ENCODE peak calls at places on chromosome 6, in six cellular contexts. F is heart left ventricle, G is WTC11, S is B cell, N is tibial artery, Z is endodermal cell. J is an unnamed sample.
A peak's percentile ranks its signal among the peaks of the same experiment; 100 is the strongest.

GRCh38 chr6:112235956-112236355 is 18.4 kb downstream of the LAMA4 start:
- DNase-seq in F (peak; percentile 45), G (no peak), S (no peak), N (no peak), Z (no peak), J (no peak)

GRCh38 chr6:18263561-18264337 is 581 bp downstream of the DEK start:
- DNase-seq in F (peak; percentile 66), G (no peak), S (peak; percentile 40), N (peak; percentile 84), Z (no peak), J (peak; percentile 67)

GRCh38 chr6:29631209-29631810 is 1.7 kb downstream of the GABBR1 start:
- DNase-seq in F (no peak), G (peak; percentile 36), S (no peak), N (no peak), Z (peak; percentile 72), J (peak; percentile 39)

GRCh38 chr6:73560853-73561407 is 40.1 kb upstream of the EEF1A1 start:
- DNase-seq in F (no peak), G (no peak), S (no peak), N (no peak), Z (no peak), J (no peak)

GRCh38 chr6:134049176-134049575 is 3.2 kb downstream of the SLC2A12 start:
- DNase-seq in F (no peak), G (no peak), S (no peak), N (no peak), Z (peak; percentile 30), J (no peak)

GRCh38 chr6:34888441-34888820 is 589 bp upstream of the TAF11 start:
- DNase-seq in F (no peak), G (no peak), S (no peak), N (no peak), Z (no peak), J (no peak)

GRCh38 chr6:157773248-157773773 is 49.7 kb upstream of the SNX9 start:
- DNase-seq in F (no peak), G (no peak), S (no peak), N (no peak), Z (no peak), J (no peak)

GRCh38 chr6:31572041-31572911 is at the start of gene LTA:
- DNase-seq in F (no peak), G (no peak), S (peak; percentile 81), N (no peak), Z (no peak), J (no peak)

GRCh38 chr6:56693246-56693607 is 50.5 kb upstream of the DST start:
- DNase-seq in F (peak; percentile 88), G (no peak), S (no peak), N (peak; percentile 89), Z (no peak), J (no peak)

GRCh38 chr6:123802351-123802696 is 1.3 kb upstream of the NKAIN2 start:
- DNase-seq in F (no peak), G (no peak), S (no peak), N (no peak), Z (no peak), J (no peak)

GRCh38 chr6:127342296-127342945 is 988 bp downstream of the ECHDC1 start:
- DNase-seq in F (no peak), G (no peak), S (peak; percentile 4), N (no peak), Z (peak; percentile 67), J (no peak)

GRCh38 chr6:21431526-21431925 is 162.0 kb upstream of the SOX4 start:
- DNase-seq in F (no peak), G (no peak), S (no peak), N (no peak), Z (no peak), J (no peak)

GRCh38 chr6:21423106-21423854 is 170.3 kb upstream of the SOX4 start:
- DNase-seq in F (no peak), G (peak; percentile 68), S (no peak), N (no peak), Z (peak; percentile 89), J (no peak)

GRCh38 chr6:21426841-21427490 is 166.6 kb upstream of the SOX4 start:
- DNase-seq in F (no peak), G (no peak), S (no peak), N (no peak), Z (no peak), J (no peak)
- TF ChIP-seq CTCF in F (no peak), G (no peak), S (no peak), N (no peak), Z (no peak), J (no peak)

GRCh38 chr6:170292778-170293164 is 1.9 kb upstream of the DLL1 start:
- DNase-seq in F (no peak), G (no peak), S (no peak), N (no peak), Z (no peak), J (no peak)
- TF ChIP-seq CTCF in F (peak; percentile 23), G (no peak), S (no peak), N (peak; percentile 22), Z (peak; percentile 42), J (no peak)

DNA sequence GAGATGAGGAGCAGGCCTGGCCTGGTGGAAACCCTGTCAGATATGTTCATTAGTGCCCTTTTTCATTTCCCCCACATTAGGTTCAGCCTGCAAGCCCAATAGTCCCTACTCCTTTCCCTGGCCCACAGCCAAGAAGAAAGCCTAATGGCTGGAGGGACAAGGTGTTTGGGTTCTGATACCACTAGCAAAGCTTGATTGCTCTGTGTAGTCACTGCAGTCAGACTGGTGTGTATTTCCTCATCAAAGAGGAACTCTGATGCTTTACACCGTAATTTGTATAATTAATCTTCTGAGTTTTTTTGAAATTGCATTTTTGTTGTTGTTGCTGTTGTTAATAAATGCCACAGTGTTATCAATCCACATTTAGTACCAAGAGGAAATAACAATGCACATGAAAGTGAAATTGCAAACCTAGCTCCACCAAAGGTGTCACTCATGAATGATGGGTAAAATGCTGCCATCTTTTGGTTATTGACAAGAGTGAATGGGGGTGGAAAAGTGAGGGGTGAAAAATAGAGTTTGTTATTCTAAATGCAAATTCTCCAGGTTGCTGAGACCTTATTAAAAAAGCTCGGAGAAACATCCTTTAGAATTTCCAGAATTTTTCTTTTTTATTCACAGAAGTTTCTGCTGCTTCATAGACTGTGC is 320.2 kb upstream of the POU3F2 start:
- DNase-seq in F (no peak), G (no peak), S (no peak), N (no peak), Z (no peak), J (no peak)
- TF ChIP-seq CTCF in F (no peak), G (no peak), S (no peak), N (no peak), Z (no peak), J (no peak)

DNA sequence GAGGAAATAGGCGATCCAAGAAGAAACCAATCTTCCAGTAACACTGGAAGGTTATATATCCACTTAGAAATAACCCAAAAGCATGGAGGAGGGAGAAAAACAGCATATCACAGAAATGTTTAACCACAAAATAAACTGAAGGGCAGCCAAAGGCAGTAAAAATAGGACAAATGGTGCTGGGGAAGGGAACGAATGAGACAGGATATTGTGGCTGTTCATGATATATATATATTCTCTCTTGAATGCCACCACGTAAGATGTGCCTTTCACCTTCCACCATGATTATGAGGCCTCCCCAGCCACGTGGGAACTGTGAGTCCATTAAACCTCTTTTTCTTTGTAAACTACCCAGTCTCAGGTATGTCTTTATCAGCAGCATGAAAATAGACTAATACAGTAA is 162.4 kb downstream of the TBC1D32 start:
- DNase-seq in F (no peak), G (no peak), S (no peak), N (no peak), Z (no peak), J (no peak)
- TF ChIP-seq CTCF in F (no peak), G (no peak), S (no peak), N (no peak), Z (no peak), J (no peak)

GRCh38 chr6:89585156-89585555 is 53.4 kb downstream of the LYRM2 start:
- DNase-seq in F (no peak), G (no peak), S (no peak), N (no peak), Z (no peak), J (no peak)

GRCh38 chr6:89584539-89584938 is 54.0 kb downstream of the LYRM2 start:
- DNase-seq in F (no peak), G (no peak), S (no peak), N (no peak), Z (no peak), J (no peak)

GRCh38 chr6:89582669-89583325 is 55.8 kb downstream of the LYRM2 start:
- DNase-seq in F (no peak), G (no peak), S (no peak), N (no peak), Z (no peak), J (no peak)

GRCh38 chr6:89581669-89582068 is 56.9 kb downstream of the LYRM2 start:
- DNase-seq in F (no peak), G (no peak), S (no peak), N (no peak), Z (no peak), J (no peak)

GRCh38 chr6:89583559-89583958 is 55.0 kb downstream of the LYRM2 start:
- DNase-seq in F (no peak), G (no peak), S (no peak), N (no peak), Z (peak; percentile 65), J (no peak)
- TF ChIP-seq CTCF in F (no peak), G (no peak), S (no peak), N (no peak), Z (peak; percentile 63), J (no peak)

GRCh38 chr6:14117158-14118090 is at the start of gene CD83:
- DNase-seq in F (peak; percentile 62), G (peak; percentile 56), S (peak; percentile 99), N (no peak), Z (peak; percentile 87), J (peak; percentile 51)
- TF ChIP-seq CTCF in F (peak; percentile 5), G (no peak), S (no peak), N (no peak), Z (peak; percentile 64), J (no peak)

GRCh38 chr6:75526502-75527127 is 33.0 kb upstream of the FILIP1 start:
- DNase-seq in F (no peak), G (peak; percentile 39), S (peak; percentile 59), N (peak; percentile 65), Z (peak; percentile 79), J (peak; percentile 37)
- TF ChIP-seq CTCF in F (peak; percentile 71), G (peak; percentile 45), S (peak; percentile 73), N (peak; percentile 90), Z (peak; percentile 92), J (peak; percentile 60)

GRCh38 chr6:24935753-24936152 is at the start of gene RIPOR2:
- DNase-seq in F (peak; percentile 37), G (peak; percentile 62), S (peak; percentile 82), N (no peak), Z (peak; percentile 89), J (peak; percentile 40)
- TF ChIP-seq CTCF in F (no peak), G (no peak), S (peak; percentile 30), N (no peak), Z (peak; percentile 73), J (no peak)

DNA sequence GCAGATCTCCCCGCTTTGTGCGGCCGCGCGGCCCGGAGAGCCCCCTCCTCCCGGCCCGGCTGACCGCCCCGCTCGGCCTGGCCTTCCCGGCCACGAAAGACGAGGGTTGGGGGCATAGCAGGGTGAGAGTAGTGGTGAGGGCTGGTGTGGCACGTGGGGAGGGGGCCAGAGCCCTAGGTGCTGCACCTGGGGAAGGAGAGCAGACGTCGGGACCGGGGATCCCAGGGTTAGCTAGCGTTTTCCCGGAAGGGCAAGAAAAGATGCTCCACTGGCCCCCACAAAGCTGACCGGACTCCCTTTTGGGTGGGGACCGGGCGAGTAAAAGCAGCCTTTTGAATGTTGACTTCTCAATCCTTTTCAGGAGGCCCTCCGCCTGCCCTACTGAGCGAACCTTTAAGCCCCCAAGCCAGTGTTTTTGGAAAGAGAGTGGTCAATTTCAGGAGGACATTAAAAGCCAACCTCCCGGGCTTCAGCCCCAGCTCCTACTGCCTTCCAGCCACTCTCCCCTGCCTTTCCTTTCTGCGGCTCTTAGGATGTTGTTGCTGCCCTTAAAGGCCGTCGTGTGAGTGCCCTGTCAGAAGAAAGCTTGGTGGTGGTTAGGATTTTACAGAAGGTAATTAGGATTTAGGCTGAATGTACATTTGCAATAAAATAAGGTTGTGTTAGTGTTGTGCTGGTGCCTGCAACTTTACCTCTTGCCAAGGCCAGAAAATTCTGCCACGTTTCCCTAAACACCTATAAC is 652 bp upstream of the BACH2 start:
- DNase-seq in F (no peak), G (no peak), S (no peak), N (no peak), Z (no peak), J (no peak)
- TF ChIP-seq CTCF in F (peak; percentile 16), G (no peak), S (peak; percentile 27), N (no peak), Z (no peak), J (no peak)